ENCODE peak calls at places on chromosomes 7 and 10, in seven cellular contexts. O, R, D, T, S, W and I are unnamed samples.
A peak's percentile ranks its signal among the peaks of the same experiment; 100 is the strongest.

GRCh38 chr10:77702166-77702565 is 64.6 kb upstream of the KCNMA1 start:
- DNase-seq in O (no peak), R (no peak), D (no peak), T (no peak), S (no peak), W (no peak), I (no peak)

GRCh38 chr10:32232378-32232777 is 114.6 kb downstream of the EPC1 start:
- DNase-seq in O (no peak), R (no peak), D (no peak), T (no peak), S (no peak), W (no peak), I (no peak)

GRCh38 chr10:90856964-90857634 is 740 bp downstream of the HTR7 start:
- DNase-seq in O (no peak), R (no peak), D (no peak), T (no peak), S (no peak), W (no peak), I (no peak)

GRCh38 chr7:75033064-75033463 is 40.5 kb downstream of the RCC1L start:
- DNase-seq in O (no peak), R (peak; percentile 74), D (no peak), T (peak; percentile 21), S (peak; percentile 66), W (peak; percentile 18), I (no peak)

GRCh38 chr7:98707076-98707475 is 90.0 kb downstream of the NPTX2 start:
- DNase-seq in O (no peak), R (no peak), D (no peak), T (no peak), S (no peak), W (no peak), I (no peak)

GRCh38 chr10:131854579-131855335 is 46.1 kb upstream of the PPP2R2D start:
- DNase-seq in O (no peak), R (peak; percentile 30), D (no peak), T (no peak), S (peak; percentile 17), W (no peak), I (no peak)

GRCh38 chr7:156448918-156449317 is 191.7 kb upstream of the RNF32 start:
- DNase-seq in O (no peak), R (no peak), D (no peak), T (no peak), S (no peak), W (no peak), I (no peak)

GRCh38 chr10:118595064-118595420 is 406 bp downstream of the PRLHR start:
- DNase-seq in O (no peak), R (peak; percentile 27), D (no peak), T (no peak), S (no peak), W (no peak), I (no peak)

GRCh38 chr10:24468281-24468751 is 255.4 kb downstream of the ARHGAP21 start:
- DNase-seq in O (no peak), R (no peak), D (no peak), T (no peak), S (no peak), W (no peak), I (no peak)

GRCh38 chr7:54858008-54858692 is 99.1 kb upstream of the SEC61G start:
- DNase-seq in O (no peak), R (no peak), D (no peak), T (no peak), S (no peak), W (no peak), I (no peak)

GRCh38 chr7:27771111-27771510 is 31.1 kb downstream of the TAX1BP1 start:
- DNase-seq in O (no peak), R (no peak), D (no peak), T (no peak), S (no peak), W (no peak), I (no peak)

GRCh38 chr10:48733329-48733728 is 48.7 kb downstream of the WDFY4 start:
- DNase-seq in O (no peak), R (no peak), D (no peak), T (no peak), S (no peak), W (no peak), I (no peak)

DNA sequence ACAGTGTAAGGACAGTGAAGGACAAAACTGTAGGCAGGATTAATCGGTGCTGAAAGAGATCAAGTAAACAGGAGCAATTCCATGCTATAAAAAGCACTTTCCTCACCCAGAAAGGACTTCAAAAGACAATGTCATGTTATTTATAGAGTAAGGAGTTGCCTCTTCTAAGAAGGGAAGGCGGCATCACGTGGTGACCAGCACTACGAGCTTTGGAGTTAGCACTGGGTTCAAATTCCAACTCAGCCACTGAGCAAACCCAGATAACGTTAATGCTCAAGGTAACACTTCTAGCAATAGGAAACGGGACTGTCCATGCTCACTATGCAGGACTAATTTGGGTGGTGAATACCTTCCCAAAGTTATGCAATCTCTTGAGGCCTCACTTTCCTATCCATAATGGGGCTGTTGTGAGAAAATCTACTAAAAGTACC is 715 bp upstream of the PANK1 start:
- DNase-seq in O (no peak), R (no peak), D (no peak), T (no peak), S (no peak), W (peak; percentile 89), I (no peak)
- TF ChIP-seq TAF1 in O (no peak), R (no peak), D (no peak), T (no peak), S (no peak), W (no peak), I (no peak)

GRCh38 chr7:129825554-129826267 is 127.0 kb downstream of the UBE2H start:
- DNase-seq in O (peak; percentile 81), R (peak; percentile 97), D (no peak), T (no peak), S (peak; percentile 96), W (peak; percentile 55), I (peak; percentile 74)
- TF ChIP-seq POLR2AphosphoS5 in O (peak; percentile 14), R (peak; percentile 60), D (no peak), T (peak; percentile 16), S (no peak), W (no peak), I (no peak)

GRCh38 chr10:75395955-75396860 is 5.4 kb downstream of the ZNF503 start:
- DNase-seq in O (no peak), R (no peak), D (no peak), T (no peak), S (no peak), W (no peak), I (no peak)
- TF ChIP-seq TAF1 in O (no peak), R (no peak), D (no peak), T (no peak), S (no peak), W (no peak), I (no peak)

GRCh38 chr7:132081686-132082085 is 494.6 kb downstream of the PLXNA4 start:
- DNase-seq in O (no peak), R (no peak), D (no peak), T (no peak), S (no peak), W (no peak), I (no peak)

GRCh38 chr7:132080467-132080866 is 495.8 kb downstream of the PLXNA4 start:
- DNase-seq in O (no peak), R (no peak), D (no peak), T (no peak), S (no peak), W (no peak), I (no peak)

GRCh38 chr7:132080967-132081668 is 495.2 kb downstream of the PLXNA4 start:
- DNase-seq in O (no peak), R (no peak), D (no peak), T (no peak), S (no peak), W (no peak), I (no peak)

GRCh38 chr7:132084776-132085388 is 491.4 kb downstream of the PLXNA4 start:
- DNase-seq in O (no peak), R (no peak), D (no peak), T (no peak), S (peak; percentile 37), W (peak; percentile 21), I (no peak)

DNA sequence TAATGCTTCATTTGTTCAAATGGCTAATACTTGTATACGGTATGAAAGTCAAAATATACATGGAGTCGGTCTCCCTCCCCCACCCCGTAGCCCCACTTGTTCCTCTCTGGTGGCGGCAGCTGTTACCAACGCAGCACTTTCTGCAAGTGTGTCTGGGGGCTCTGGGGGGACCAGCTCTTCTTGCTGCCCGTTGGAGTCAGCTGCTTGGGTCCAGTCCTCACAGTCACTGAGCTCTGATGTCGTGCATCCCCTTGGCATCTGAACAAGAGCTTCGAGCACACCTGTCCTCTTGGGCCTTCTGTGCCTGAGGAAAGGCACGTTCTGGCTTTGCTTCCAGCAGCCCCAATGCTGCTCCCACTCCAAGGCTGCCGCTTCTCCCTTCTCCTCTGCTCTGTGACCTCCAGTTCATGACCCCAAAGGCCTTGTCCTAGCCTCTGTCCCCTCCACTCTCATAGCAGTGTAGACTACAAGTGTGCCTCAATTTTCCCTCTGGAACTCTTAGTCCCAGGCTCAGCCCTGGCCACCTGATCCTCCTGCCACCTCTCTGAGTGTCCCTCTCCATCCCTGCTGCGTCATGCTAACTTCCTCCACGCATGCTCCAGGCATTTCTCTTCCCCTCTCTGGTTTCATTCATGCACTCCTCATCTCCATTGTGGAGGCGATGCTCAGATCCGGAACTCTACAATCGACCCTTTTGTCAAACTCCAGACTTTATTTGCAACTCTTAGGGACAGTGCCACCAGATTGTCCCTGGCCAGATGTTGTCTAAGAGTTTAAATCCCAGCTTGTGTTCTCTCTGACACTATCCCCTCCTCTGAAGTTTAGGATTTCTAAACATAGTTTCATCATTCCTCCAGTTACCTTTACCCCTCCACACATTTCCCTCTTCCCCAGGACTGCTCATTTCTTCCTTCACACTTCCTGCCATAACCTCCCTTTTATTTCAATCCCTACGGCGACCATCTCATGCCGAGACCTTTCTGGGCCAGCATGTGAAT is 492.8 kb downstream of the PLXNA4 start:
- DNase-seq in O (no peak), R (no peak), D (no peak), T (no peak), S (no peak), W (no peak), I (no peak)
- TF ChIP-seq POLR2AphosphoS5 in O (no peak), R (no peak), D (no peak), T (no peak), S (no peak), W (no peak), I (no peak)

GRCh38 chr7:140230862-140231778 is 54.3 kb upstream of the KDM7A start:
- DNase-seq in O (no peak), R (peak; percentile 98), D (no peak), T (peak; percentile 71), S (peak; percentile 69), W (peak; percentile 93), I (no peak)
- TF ChIP-seq TAF1 in O (no peak), R (no peak), D (no peak), T (no peak), S (no peak), W (peak; percentile 72), I (no peak)

GRCh38 chr7:123230147-123230546 is 30.4 kb upstream of the SLC13A1 start:
- DNase-seq in O (no peak), R (no peak), D (no peak), T (no peak), S (no peak), W (no peak), I (no peak)
- TF ChIP-seq POLR2AphosphoS5 in O (no peak), R (no peak), D (no peak), T (no peak), S (no peak), W (no peak), I (no peak)

DNA sequence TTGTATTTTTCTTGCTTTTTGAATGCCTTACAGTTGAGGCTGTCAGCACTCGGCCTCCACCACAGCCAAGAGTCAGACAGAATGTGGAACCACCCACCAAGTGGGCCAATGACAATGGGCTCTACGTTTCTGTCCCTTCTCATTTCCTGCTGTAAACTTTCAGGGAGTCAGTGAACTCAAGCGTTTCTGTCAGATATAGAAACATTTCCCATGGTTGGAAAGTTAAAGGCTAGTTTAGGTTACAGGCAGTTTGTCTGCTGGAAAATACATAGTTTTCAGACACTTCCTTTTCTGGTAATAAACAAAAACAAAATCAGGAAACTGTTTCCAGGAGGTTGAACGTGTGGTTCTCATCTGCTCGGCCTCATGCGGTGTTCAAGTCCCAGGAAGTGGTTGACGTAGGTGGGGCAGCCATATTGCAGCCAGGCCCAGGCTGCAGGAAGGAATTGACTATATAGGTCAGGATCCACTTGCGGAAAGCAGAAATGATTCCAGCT is 245.1 kb downstream of the CAMK1D start:
- DNase-seq in O (no peak), R (no peak), D (no peak), T (no peak), S (no peak), W (no peak), I (no peak)
- TF ChIP-seq TAF1 in O (no peak), R (no peak), D (no peak), T (no peak), S (no peak), W (no peak), I (no peak)